ENCODE peak calls at places on chromosomes 5 and 9, in ten cellular contexts. N, Q, D, W, C, T, L, F, G and J are unnamed samples.

GRCh38 chr5:150665044-150665443 is 4.0 kb downstream of the MYOZ3 start:
- DNase-seq in N (peak; percentile 62), Q (no peak), D (no peak), W (no peak), C (no peak), T (no peak), L (no peak), F (no peak), G (no peak), J (peak; percentile 51)

GRCh38 chr9:90642570-90643539 is at the start of gene DIRAS2:
- DNase-seq in N (peak; percentile 43), Q (peak; percentile 70), D (peak; percentile 75), W (no peak), C (peak; percentile 80), T (peak; percentile 84), L (peak; percentile 56), F (no peak), G (peak; percentile 57), J (peak; percentile 11)

GRCh38 chr9:138020120-138020794 is 142.7 kb downstream of the CACNA1B start:
- DNase-seq in N (no peak), Q (no peak), D (no peak), W (no peak), C (no peak), T (no peak), L (no peak), F (no peak), G (no peak), J (no peak)

GRCh38 chr5:137751869-137752491 is 2.2 kb downstream of the HNRNPA0 start:
- DNase-seq in N (peak; percentile 80), Q (peak; percentile 80), D (peak; percentile 78), W (no peak), C (no peak), T (no peak), L (peak; percentile 91), F (peak; percentile 25), G (peak; percentile 68), J (peak; percentile 65)

GRCh38 chr5:1642621-1643061 is 118.9 kb upstream of the LPCAT1 start:
- DNase-seq in N (no peak), Q (no peak), D (no peak), W (no peak), C (no peak), T (peak; percentile 59), L (no peak), F (no peak), G (no peak), J (no peak)

GRCh38 chr9:22088372-22089063 is 79.4 kb upstream of the CDKN2B start:
- DNase-seq in N (no peak), Q (no peak), D (no peak), W (no peak), C (no peak), T (no peak), L (no peak), F (no peak), G (peak; percentile 58), J (no peak)

GRCh38 chr9:33867747-33868429 is 50.9 kb downstream of the UBE2R2 start:
- DNase-seq in N (no peak), Q (peak; percentile 28), D (no peak), W (peak; percentile 54), C (no peak), T (peak; percentile 57), L (peak; percentile 80), F (peak; percentile 60), G (no peak), J (peak; percentile 11)

GRCh38 chr9:113504725-113505590 is 41.4 kb downstream of the RGS3 start:
- DNase-seq in N (no peak), Q (no peak), D (peak; percentile 33), W (no peak), C (no peak), T (no peak), L (no peak), F (no peak), G (no peak), J (no peak)

GRCh38 chr9:91302831-91303230 is 58.9 kb downstream of the AUH start:
- DNase-seq in N (peak; percentile 93), Q (peak; percentile 86), D (peak; percentile 55), W (no peak), C (no peak), T (no peak), L (peak; percentile 90), F (no peak), G (peak; percentile 89), J (peak; percentile 92)

GRCh38 chr9:94108584-94108983 is 24.3 kb downstream of the PTPDC1 start:
- DNase-seq in N (peak; percentile 18), Q (peak; percentile 11), D (no peak), W (no peak), C (no peak), T (no peak), L (peak; percentile 51), F (peak; percentile 49), G (no peak), J (no peak)

GRCh38 chr5:173512637-173513435 is 103.6 kb downstream of the BOD1 start:
- DNase-seq in N (no peak), Q (no peak), D (no peak), W (no peak), C (no peak), T (no peak), L (no peak), F (no peak), G (peak; percentile 73), J (peak; percentile 14)

GRCh38 chr5:95768731-95769130 is 37.6 kb downstream of the RHOBTB3 start:
- DNase-seq in N (no peak), Q (no peak), D (no peak), W (no peak), C (no peak), T (no peak), L (no peak), F (no peak), G (no peak), J (no peak)

GRCh38 chr9:97979778-97980478 is 3.2 kb upstream of the ANP32B start:
- DNase-seq in N (no peak), Q (no peak), D (no peak), W (no peak), C (no peak), T (no peak), L (no peak), F (no peak), G (no peak), J (no peak)

GRCh38 chr5:78287169-78287568 is 7.3 kb downstream of the AP3B1 start:
- DNase-seq in N (no peak), Q (no peak), D (no peak), W (no peak), C (no peak), T (no peak), L (no peak), F (no peak), G (no peak), J (no peak)

GRCh38 chr9:92044945-92045344 is 70.3 kb downstream of the SPTLC1 start:
- DNase-seq in N (no peak), Q (no peak), D (no peak), W (no peak), C (no peak), T (no peak), L (no peak), F (no peak), G (no peak), J (no peak)

GRCh38 chr5:16508730-16509531 is 43.3 kb upstream of the ZNF622 start:
- DNase-seq in N (no peak), Q (no peak), D (peak; percentile 12), W (no peak), C (peak; percentile 23), T (peak; percentile 78), L (peak; percentile 39), F (peak; percentile 98), G (peak; percentile 39), J (no peak)

GRCh38 chr5:159135896-159136531 is 36.3 kb upstream of the EBF1 start:
- DNase-seq in N (peak; percentile 72), Q (peak; percentile 77), D (peak; percentile 66), W (no peak), C (no peak), T (no peak), L (peak; percentile 68), F (no peak), G (peak; percentile 48), J (peak; percentile 46)

GRCh38 chr5:160438316-160439204 is 16.9 kb downstream of the PTTG1 start:
- DNase-seq in N (peak; percentile 60), Q (peak; percentile 68), D (peak; percentile 58), W (no peak), C (peak; percentile 48), T (no peak), L (peak; percentile 79), F (no peak), G (peak; percentile 73), J (peak; percentile 38)
- TF ChIP-seq CTCF in N (peak; percentile 73), Q (peak; percentile 89), D (peak; percentile 85), W (peak; percentile 69), C (peak; percentile 65), T (peak; percentile 76), L (peak; percentile 91), F (no peak), G (peak; percentile 96), J (peak; percentile 81)

DNA sequence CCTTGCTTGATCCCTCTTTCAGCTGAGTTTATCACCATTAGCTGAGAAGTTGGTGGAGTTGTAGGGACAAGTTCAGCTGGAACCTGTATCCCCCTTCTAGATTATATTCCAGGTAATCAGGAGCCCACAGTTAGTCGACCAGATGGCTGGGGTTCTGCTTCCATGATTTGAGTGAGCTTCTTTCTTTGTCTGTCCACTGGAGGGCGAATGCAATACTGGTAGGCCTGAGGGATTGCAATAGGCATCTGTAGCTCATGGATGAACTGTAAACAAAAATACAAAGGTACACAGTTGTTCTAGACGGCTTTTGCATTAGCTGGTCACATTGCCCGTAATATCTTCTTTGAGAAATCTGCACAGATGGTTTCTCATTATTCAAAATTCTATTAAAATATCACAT is 88.9 kb downstream of the PCSK5 start:
- DNase-seq in N (peak; percentile 13), Q (no peak), D (peak; percentile 43), W (no peak), C (no peak), T (no peak), L (no peak), F (no peak), G (no peak), J (no peak)
- TF ChIP-seq CTCF in N (peak; percentile 23), Q (peak; percentile 48), D (peak; percentile 20), W (no peak), C (no peak), T (peak; percentile 14), L (peak; percentile 29), F (no peak), G (no peak), J (no peak)

DNA sequence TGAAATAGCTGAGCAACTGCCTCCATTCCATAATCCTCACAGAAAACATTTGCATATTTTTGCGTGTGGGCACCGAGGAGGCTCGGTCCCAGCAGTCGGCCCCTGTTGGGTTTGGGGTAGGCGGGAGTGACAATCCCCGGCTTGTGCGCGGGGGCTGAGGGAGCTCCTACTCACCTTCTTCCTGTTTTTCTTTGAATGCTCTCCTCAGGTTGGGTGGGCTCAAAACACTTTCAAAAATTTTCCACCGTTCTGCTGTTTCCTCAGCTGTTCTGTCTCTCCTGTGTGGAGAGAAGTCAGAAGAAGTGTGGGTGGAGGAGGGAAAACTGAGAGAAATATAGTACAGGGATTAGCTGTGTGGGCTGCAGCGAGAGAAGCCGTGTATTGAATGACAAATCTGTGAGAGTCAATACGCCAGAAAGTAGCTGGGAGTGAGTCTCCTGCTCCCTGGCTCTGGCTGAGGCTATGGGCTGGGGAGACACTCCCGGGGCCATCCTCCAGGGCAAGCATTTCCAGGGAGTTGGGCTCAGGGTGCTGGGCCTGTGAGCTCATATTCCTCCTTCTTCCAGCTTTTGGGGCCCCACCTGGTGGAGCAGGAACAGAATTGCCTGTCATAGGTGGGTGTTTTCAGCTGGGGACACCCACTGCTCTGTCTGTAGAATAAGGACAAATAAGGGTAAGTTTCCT is 84.7 kb downstream of the CMYA5 start:
- DNase-seq in N (peak; percentile 4), Q (peak; percentile 23), D (peak; percentile 31), W (no peak), C (peak; percentile 26), T (no peak), L (peak; percentile 12), F (no peak), G (peak; percentile 29), J (peak; percentile 36)
- TF ChIP-seq CTCF in N (peak; percentile 17), Q (peak; percentile 32), D (peak; percentile 18), W (no peak), C (peak; percentile 26), T (peak; percentile 19), L (peak; percentile 28), F (peak; percentile 20), G (peak; percentile 39), J (peak; percentile 67)

GRCh38 chr5:175894805-175895204 is 23.4 kb downstream of the CPLX2 start:
- DNase-seq in N (no peak), Q (no peak), D (no peak), W (no peak), C (no peak), T (no peak), L (no peak), F (no peak), G (no peak), J (no peak)
- TF ChIP-seq CTCF in N (no peak), Q (no peak), D (no peak), W (no peak), C (no peak), T (no peak), L (no peak), F (no peak), G (no peak), J (no peak)